ENCODE peak calls at places on chromosome X, in five cellular contexts. R is caudate nucleus, G is EH, H is GM10248, B is Ammon's horn. P is an unnamed sample.
A peak's percentile ranks its signal among the peaks of the same experiment; 100 is the strongest.

GRCh38 chrX:80876877-80877276 is 67.2 kb upstream of the BRWD3 start:
- DNase-seq in H (peak; percentile 14), B (peak; percentile 5), R (no peak), G (peak; percentile 36), P (peak; percentile 21)

GRCh38 chrX:129979207-129979920 is 3.1 kb upstream of the BCORL1 start:
- DNase-seq in B (peak; percentile 3), H (no peak), R (no peak), G (no peak), P (no peak)

GRCh38 chrX:153924149-153924861 is 1.8 kb downstream of the ARHGAP4 start:
- DNase-seq in H (no peak), B (peak; percentile 54), R (no peak), G (peak; percentile 64), P (peak; percentile 12)

GRCh38 chrX:15915959-15916703 is 61.5 kb upstream of the AP1S2 start:
- DNase-seq in B (peak; percentile 25), G (no peak), H (no peak), R (no peak), P (no peak)

GRCh38 chrX:53184836-53185235 is 40.2 kb downstream of the KDM5C start:
- DNase-seq in H (no peak), G (peak; percentile 76), B (no peak), R (no peak), P (no peak)

GRCh38 chrX:67544871-67545771 is 1.3 kb downstream of the AR start:
- DNase-seq in G (peak; percentile 75), B (no peak), R (no peak), H (peak; percentile 5), P (no peak)

GRCh38 chrX:150544222-150544787 is 24.1 kb upstream of the MTM1 start:
- DNase-seq in B (no peak), H (no peak), R (no peak), G (peak; percentile 15), P (no peak)

GRCh38 chrX:45505214-45505613 is 304.5 kb upstream of the DIPK2B start:
- DNase-seq in H (no peak), R (no peak), B (no peak), G (peak; percentile 46), P (no peak)

GRCh38 chrX:42515939-42516338 is 262.0 kb downstream of the PPP1R2C start:
- DNase-seq in B (no peak), H (no peak), G (peak; percentile 14), R (no peak), P (no peak)

GRCh38 chrX:78333521-78333920 is 6.1 kb upstream of the CYSLTR1 start:
- DNase-seq in H (peak; percentile 15), G (no peak), B (no peak), R (no peak), P (no peak)

GRCh38 chrX:123833387-123833786 is 26.5 kb upstream of the XIAP start:
- DNase-seq in H (peak; percentile 65), B (peak; percentile 47), R (peak; percentile 5), G (peak; percentile 56), P (peak; percentile 79)

GRCh38 chrX:40844476-40844875 is 109.1 kb upstream of the MED14 start:
- DNase-seq in G (peak; percentile 50), H (no peak), B (no peak), R (no peak), P (no peak)

GRCh38 chrX:53288173-53288572 is 6.8 kb upstream of the IQSEC2 start:
- DNase-seq in H (no peak), G (peak; percentile 50), R (peak; percentile 12), B (peak; percentile 86), P (peak; percentile 23)

GRCh38 chrX:153887385-153887784 is 1.4 kb upstream of the L1CAM start:
- DNase-seq in R (no peak), H (no peak), G (peak; percentile 12), B (no peak), P (no peak)

GRCh38 chrX:113510586-113510985 is 670.0 kb upstream of the AMOT start:
- DNase-seq in B (no peak), R (no peak), G (no peak), H (no peak), P (no peak)

GRCh38 chrX:55715847-55716246 is 1.7 kb upstream of the RRAGB start:
- DNase-seq in B (no peak), H (no peak), R (no peak), G (no peak), P (no peak)

GRCh38 chrX:4253092-4253491 is 539.6 kb upstream of the PRKX start:
- DNase-seq in H (no peak), G (no peak), R (no peak), B (no peak), P (no peak)

GRCh38 chrX:108268434-108269080 is 169.7 kb downstream of the COL4A6 start:
- DNase-seq in G (peak; percentile 1), B (peak; percentile 1), R (no peak), H (no peak), P (no peak)

GRCh38 chrX:143634373-143634685 is 1.6 kb downstream of the SLITRK4 start:
- DNase-seq in R (no peak), H (no peak), B (no peak), G (no peak), P (no peak)

GRCh38 chrX:29490606-29491005 is 724.8 kb upstream of the MAGEB2 start:
- DNase-seq in H (no peak), G (no peak), R (no peak), B (no peak), P (no peak)

GRCh38 chrX:120672389-120672788 is 42.5 kb upstream of the C1GALT1C1 start:
- DNase-seq in H (no peak), B (no peak), R (no peak), G (peak; percentile 90), P (no peak)

GRCh38 chrX:48919360-48919821 is 567 bp upstream of the PIM2 start:
- DNase-seq in B (no peak), R (peak; percentile 15), H (no peak), G (no peak), P (no peak)

GRCh38 chrX:153969904-153970397 is 1.7 kb downstream of the HCFC1 start:
- DNase-seq in R (peak; percentile 57), G (peak; percentile 53), H (no peak), B (peak; percentile 58), P (peak; percentile 10)

GRCh38 chrX:116317409-116317808 is 119.0 kb upstream of the SLC6A14 start:
- DNase-seq in H (no peak), G (peak; percentile 0), R (peak; percentile 0), B (peak; percentile 48), P (no peak)

GRCh38 chrX:68647156-68647957 is at the start of gene STARD8:
- DNase-seq in B (peak; percentile 4), G (peak; percentile 79), R (no peak), H (no peak), P (no peak)

GRCh38 chrX:74297766-74298165 is 6.2 kb upstream of the ZCCHC13 start:
- DNase-seq in G (no peak), B (no peak), R (no peak), H (no peak), P (no peak)

GRCh38 chrX:85309717-85310116 is 65.9 kb downstream of the ZNF711 start:
- DNase-seq in B (no peak), H (no peak), R (no peak), G (no peak), P (no peak)

GRCh38 chrX:74080165-74080564 is 223.8 kb upstream of the ZCCHC13 start:
- DNase-seq in H (no peak), R (no peak), B (no peak), G (peak; percentile 6), P (no peak)

GRCh38 chrX:57821703-57822375 is 88.4 kb downstream of the ZXDA start:
- DNase-seq in G (peak; percentile 62), R (no peak), B (peak; percentile 67), H (peak; percentile 23), P (peak; percentile 11)

GRCh38 chrX:9746148-9746880 is 19.3 kb downstream of the GPR143 start:
- DNase-seq in R (no peak), B (no peak), G (peak; percentile 73), H (no peak), P (no peak)

GRCh38 chrX:10254746-10255145 is 98.0 kb downstream of the CLCN4 start:
- DNase-seq in G (peak; percentile 15), R (no peak), H (no peak), B (no peak), P (no peak)

GRCh38 chrX:9429767-9430166 is 35.1 kb upstream of the TBL1X start:
- DNase-seq in R (no peak), B (peak; percentile 6), H (no peak), G (no peak), P (peak; percentile 25)

GRCh38 chrX:41412261-41413167 is 34.6 kb upstream of the NYX start:
- DNase-seq in B (no peak), H (no peak), R (no peak), G (no peak), P (no peak)

P was measured in NCI-H2081.